ENCODE peak calls at places on chromosomes 1 and 21, in nine cellular contexts. Z, H, M, B, K, C, V, O and D are unnamed samples.

GRCh38 chr1:172208635-172209034 is 211.8 kb upstream of the C1orf105 start:
- DNase-seq in Z (no peak), M (no peak), B (no peak), O (no peak), V (no peak), K (no peak), H (no peak), C (no peak), D (no peak)

GRCh38 chr1:202252271-202252670 is 58.7 kb downstream of the LGR6 start:
- DNase-seq in V (no peak), B (no peak), Z (no peak), C (no peak), K (no peak), M (no peak), O (no peak), H (no peak), D (no peak)

GRCh38 chr1:104082221-104082620 is 332.5 kb downstream of the AMY1C start:
- DNase-seq in Z (no peak), V (no peak), K (no peak), O (no peak), M (no peak), H (no peak), B (no peak), C (no peak), D (peak; percentile 5)

GRCh38 chr1:92210701-92211100 is 7.0 kb upstream of the C1orf146 start:
- DNase-seq in O (no peak), C (no peak), M (no peak), K (peak; percentile 42), H (no peak), V (peak; percentile 42), B (no peak), Z (no peak), D (no peak)

GRCh38 chr1:41891403-41891896 is 27.3 kb downstream of the HIVEP3 start:
- DNase-seq in K (no peak), M (no peak), B (no peak), C (no peak), H (no peak), O (no peak), Z (peak; percentile 75), V (peak; percentile 49), D (peak; percentile 43)

GRCh38 chr21:35984654-35985366 is 75.5 kb downstream of the SETD4 start:
- DNase-seq in O (no peak), Z (no peak), K (no peak), V (no peak), H (no peak), C (no peak), M (no peak), B (no peak), D (no peak)

GRCh38 chr1:212566522-212567479 is 41.8 kb upstream of the ATF3 start:
- DNase-seq in C (no peak), B (no peak), K (no peak), O (no peak), Z (peak; percentile 34), M (peak; percentile 39), V (peak; percentile 88), H (peak; percentile 32), D (no peak)

GRCh38 chr1:245207056-245207638 is 52.4 kb downstream of the KIF26B start:
- DNase-seq in O (no peak), H (no peak), M (no peak), K (no peak), V (no peak), Z (no peak), B (no peak), C (no peak), D (no peak)

GRCh38 chr1:63770381-63770780 is 3.4 kb upstream of the ROR1 start:
- DNase-seq in Z (no peak), C (no peak), M (no peak), B (no peak), H (no peak), O (no peak), V (no peak), K (no peak), D (no peak)

GRCh38 chr1:202656057-202656456 is 54.2 kb downstream of the SYT2 start:
- DNase-seq in K (peak; percentile 11), O (no peak), H (no peak), B (peak; percentile 58), Z (no peak), V (no peak), M (no peak), C (no peak), D (peak; percentile 74)

GRCh38 chr1:118947790-118948189 is 40.4 kb downstream of the TBX15 start:
- DNase-seq in K (peak; percentile 96), M (no peak), O (no peak), C (no peak), Z (no peak), H (peak; percentile 41), B (no peak), V (peak; percentile 91), D (no peak)

GRCh38 chr1:8094481-8095241 is 68.6 kb upstream of the ERRFI1 start:
- DNase-seq in M (no peak), K (peak; percentile 92), C (no peak), V (peak; percentile 87), Z (no peak), H (no peak), O (no peak), B (no peak), D (no peak)

GRCh38 chr1:32393832-32394140 is 455 bp downstream of the BSDC1 start:
- DNase-seq in Z (no peak), H (no peak), K (no peak), M (peak; percentile 51), C (no peak), V (peak; percentile 76), O (no peak), B (no peak), D (peak; percentile 76)

GRCh38 chr1:232432313-232432712 is 197.6 kb downstream of the SIPA1L2 start:
- DNase-seq in K (peak; percentile 41), O (peak; percentile 64), V (no peak), H (no peak), B (peak; percentile 43), M (no peak), Z (no peak), C (no peak), D (no peak)

DNA sequence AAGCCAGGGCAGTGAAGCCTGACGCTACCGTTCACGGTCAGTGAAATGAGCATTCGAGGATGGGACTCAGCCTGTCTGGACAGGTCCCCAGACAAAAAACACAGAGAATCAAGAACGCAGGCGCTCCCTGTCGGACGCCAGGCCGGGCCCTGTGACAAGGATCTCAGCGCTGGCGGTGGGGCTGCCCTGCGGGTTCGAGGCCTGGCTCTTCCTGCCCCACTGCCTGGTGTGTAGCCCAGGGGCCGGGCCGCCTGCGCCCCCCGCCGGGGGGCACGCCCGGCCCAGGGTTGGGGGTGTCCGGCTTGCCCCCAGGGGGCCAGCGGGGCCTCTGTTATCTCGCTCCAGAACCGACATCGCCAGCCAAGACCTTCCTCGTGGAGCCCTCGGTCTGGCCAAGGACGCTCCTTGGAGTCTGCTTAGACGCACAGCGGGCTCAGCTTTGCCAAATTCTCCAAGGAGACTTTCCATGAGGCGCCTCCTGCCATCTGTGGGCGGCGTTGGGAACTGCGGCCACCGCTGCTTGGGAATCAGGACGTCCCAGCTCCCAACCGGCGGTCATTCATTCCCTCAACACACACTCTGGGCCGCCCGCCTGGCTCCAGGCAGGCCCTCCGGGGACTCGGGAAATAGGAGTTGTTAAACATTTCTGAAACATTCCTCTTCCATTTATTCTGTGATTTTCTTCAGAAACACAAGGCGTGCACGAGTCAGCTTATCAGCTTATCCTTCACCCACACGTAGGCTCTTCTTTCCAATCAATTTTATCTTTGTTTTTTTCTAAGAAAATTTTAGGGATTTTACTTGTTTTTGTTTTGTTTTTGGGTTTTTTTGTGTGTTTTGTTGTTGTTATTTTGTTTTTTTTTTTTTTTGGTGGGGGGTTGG is 11.3 kb upstream of the RIPK4 start:
- DNase-seq in Z (no peak), M (peak; percentile 92), H (no peak), O (peak; percentile 80), B (peak; percentile 91), V (peak; percentile 97), K (peak; percentile 73), C (peak; percentile 79), D (peak; percentile 92)
- H3K27me3 ChIP-seq in Z (peaks cover 53% of the 10 kb centered on the region), M (peaks cover 14% of the 10 kb centered on the region), H (peaks cover 5% of the 10 kb centered on the region), O (peaks cover 4% of the 10 kb centered on the region), B (no peaks in the 10 kb centered on the region), V (no peaks in the 10 kb centered on the region), K (peaks cover 13% of the 10 kb centered on the region), C (peaks cover 1% of the 10 kb centered on the region), D (peaks cover 3% of the 10 kb centered on the region)

GRCh38 chr1:156439771-156440183 is 60.8 kb downstream of the MEF2D start:
- DNase-seq in B (no peak), M (no peak), V (no peak), H (no peak), C (no peak), O (no peak), Z (no peak), K (no peak), D (peak; percentile 77)
- H3K4me3 ChIP-seq in B (no peak overlapping the region), M (no peak overlapping the region), V (no peak overlapping the region), H (no peak overlapping the region), C (no peak overlapping the region), O (no peak overlapping the region), Z (no peak overlapping the region), K (no peak overlapping the region), D (peak overlapping the region; percentile 25)

GRCh38 chr1:85661767-85662166 is 46.5 kb downstream of the ZNHIT6 start:
- DNase-seq in C (no peak), H (no peak), B (peak; percentile 25), K (no peak), O (no peak), V (no peak), Z (no peak), M (no peak), D (no peak)

GRCh38 chr1:85656948-85657347 is 51.3 kb downstream of the ZNHIT6 start:
- DNase-seq in O (no peak), Z (no peak), B (no peak), V (no peak), C (no peak), H (no peak), M (no peak), K (no peak), D (no peak)

GRCh38 chr1:85660541-85660940 is 47.7 kb downstream of the ZNHIT6 start:
- DNase-seq in K (no peak), O (no peak), B (no peak), C (no peak), V (no peak), Z (no peak), M (no peak), H (no peak), D (no peak)

GRCh38 chr1:85656256-85656655 is 52.0 kb downstream of the ZNHIT6 start:
- DNase-seq in H (no peak), V (no peak), Z (no peak), K (no peak), B (no peak), M (no peak), C (no peak), O (no peak), D (no peak)

GRCh38 chr1:85659174-85659573 is 49.1 kb downstream of the ZNHIT6 start:
- DNase-seq in Z (no peak), O (no peak), C (no peak), H (no peak), V (no peak), B (no peak), M (no peak), K (no peak), D (no peak)
- H3K36me3 ChIP-seq in Z (peaks cover 5% of the 10 kb centered on the region), O (no peaks in the 10 kb centered on the region), C (peaks cover 2% of the 10 kb centered on the region), H (no peaks in the 10 kb centered on the region), V (peaks cover 5% of the 10 kb centered on the region), B (peaks cover 4% of the 10 kb centered on the region), M (no peaks in the 10 kb centered on the region), K (peaks cover 5% of the 10 kb centered on the region), D (no peaks in the 10 kb centered on the region)

DNA sequence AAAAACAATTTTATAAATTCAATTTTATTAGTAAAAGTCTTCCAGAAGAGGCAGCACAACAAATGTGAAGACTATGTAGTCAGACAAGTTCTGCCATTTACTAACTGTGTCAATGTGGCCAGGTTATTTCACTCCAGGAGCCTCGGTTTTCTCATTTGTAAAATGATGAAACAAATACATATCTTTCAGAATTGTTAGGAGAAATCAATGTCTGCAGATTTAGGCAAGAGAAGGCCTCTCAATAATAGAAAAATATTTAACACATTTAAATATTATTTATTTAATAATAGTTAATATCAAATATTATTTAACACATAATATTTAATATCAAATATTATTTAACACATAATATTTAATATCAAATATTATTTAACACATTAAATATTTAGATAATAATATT is 75.6 kb upstream of the PTGFR start:
- DNase-seq in B (no peak), H (no peak), K (no peak), V (no peak), M (no peak), Z (no peak), O (no peak), C (no peak), D (no peak)
- H3K27me3 ChIP-seq in B (no peaks in the 10 kb centered on the region), H (no peaks in the 10 kb centered on the region), K (no peaks in the 10 kb centered on the region), V (no peaks in the 10 kb centered on the region), M (no peaks in the 10 kb centered on the region), Z (no peaks in the 10 kb centered on the region), O (no peaks in the 10 kb centered on the region), C (no peaks in the 10 kb centered on the region), D (no peaks in the 10 kb centered on the region)